ENCODE peak calls at places on chromosomes 5 and 9, in seven cellular contexts. One of them, this sample, is unnamed.
A peak's percentile ranks its signal among the peaks of the same experiment; 100 is the strongest.

GRCh38 chr5:1962619-1963355 is 80.1 kb upstream of the IRX4 start:
- DNase-seq in right atrium auricular region: no peak
- DNase-seq in adrenal gland: no peak
- DNase-seq in right cardiac atrium: no peak
- DNase-seq in colonic mucosa: no peak
- DNase-seq in brain microvascular endothelial cell: no peak
- DNase-seq in tibial nerve: no peak
- DNase-seq in this sample: no peak

GRCh38 chr9:89606049-89606481 is 1.3 kb downstream of the GADD45G start:
- DNase-seq in brain microvascular endothelial cell: peak; percentile 57
- DNase-seq in right cardiac atrium: peak; percentile 92
- DNase-seq in adrenal gland: peak; percentile 82
- DNase-seq in right atrium auricular region: peak; percentile 91
- DNase-seq in colonic mucosa: peak; percentile 81
- DNase-seq in tibial nerve: peak; percentile 62
- DNase-seq in this sample: peak; percentile 91

GRCh38 chr9:14400658-14400995 is 86.7 kb upstream of the NFIB start:
- DNase-seq in brain microvascular endothelial cell: peak; percentile 75
- DNase-seq in right cardiac atrium: peak; percentile 78
- DNase-seq in colonic mucosa: peak; percentile 25
- DNase-seq in right atrium auricular region: peak; percentile 76
- DNase-seq in adrenal gland: peak; percentile 26
- DNase-seq in tibial nerve: peak; percentile 13
- DNase-seq in this sample: peak; percentile 23

GRCh38 chr9:137202966-137203365 is 2.4 kb upstream of the TPRN start:
- DNase-seq in tibial nerve: no peak
- DNase-seq in adrenal gland: no peak
- DNase-seq in colonic mucosa: no peak
- DNase-seq in brain microvascular endothelial cell: no peak
- DNase-seq in right atrium auricular region: no peak
- DNase-seq in right cardiac atrium: no peak
- DNase-seq in this sample: no peak

GRCh38 chr5:164007062-164007461 is 501.6 kb downstream of the MAT2B start:
- DNase-seq in brain microvascular endothelial cell: no peak
- DNase-seq in colonic mucosa: no peak
- DNase-seq in right atrium auricular region: no peak
- DNase-seq in right cardiac atrium: no peak
- DNase-seq in adrenal gland: no peak
- DNase-seq in tibial nerve: no peak
- DNase-seq in this sample: no peak

GRCh38 chr9:20804476-20805253 is 120.6 kb downstream of the FOCAD start:
- DNase-seq in right atrium auricular region: no peak
- DNase-seq in brain microvascular endothelial cell: no peak
- DNase-seq in adrenal gland: no peak
- DNase-seq in right cardiac atrium: no peak
- DNase-seq in colonic mucosa: no peak
- DNase-seq in tibial nerve: no peak
- DNase-seq in this sample: no peak

GRCh38 chr5:4246447-4246846 is 650.8 kb downstream of the IRX1 start:
- DNase-seq in tibial nerve: no peak
- DNase-seq in adrenal gland: no peak
- DNase-seq in colonic mucosa: no peak
- DNase-seq in right cardiac atrium: no peak
- DNase-seq in right atrium auricular region: no peak
- DNase-seq in brain microvascular endothelial cell: no peak
- DNase-seq in this sample: peak; percentile 25

GRCh38 chr9:89746385-89747116 is 141.7 kb downstream of the GADD45G start:
- DNase-seq in right atrium auricular region: peak; percentile 73
- DNase-seq in adrenal gland: no peak
- DNase-seq in brain microvascular endothelial cell: peak; percentile 8
- DNase-seq in tibial nerve: no peak
- DNase-seq in right cardiac atrium: peak; percentile 91
- DNase-seq in colonic mucosa: no peak
- DNase-seq in this sample: no peak

GRCh38 chr5:150671509-150672236 is 10.6 kb downstream of the MYOZ3 start:
- DNase-seq in right atrium auricular region: no peak
- DNase-seq in brain microvascular endothelial cell: no peak
- DNase-seq in right cardiac atrium: peak; percentile 70
- DNase-seq in adrenal gland: no peak
- DNase-seq in colonic mucosa: no peak
- DNase-seq in tibial nerve: no peak
- DNase-seq in this sample: no peak

GRCh38 chr9:91515074-91515687 is 91.5 kb upstream of the NFIL3 start:
- DNase-seq in right cardiac atrium: peak; percentile 70
- DNase-seq in right atrium auricular region: no peak
- DNase-seq in tibial nerve: no peak
- DNase-seq in brain microvascular endothelial cell: peak; percentile 73
- DNase-seq in colonic mucosa: no peak
- DNase-seq in adrenal gland: peak; percentile 36
- DNase-seq in this sample: peak; percentile 56

GRCh38 chr5:133888625-133888991 is 79.8 kb downstream of the C5orf15 start:
- DNase-seq in adrenal gland: no peak
- DNase-seq in colonic mucosa: no peak
- DNase-seq in right atrium auricular region: no peak
- DNase-seq in brain microvascular endothelial cell: no peak
- DNase-seq in tibial nerve: no peak
- DNase-seq in right cardiac atrium: no peak
- DNase-seq in this sample: no peak

GRCh38 chr5:34811691-34812090 is 27.3 kb upstream of the TTC23L start:
- DNase-seq in tibial nerve: no peak
- DNase-seq in colonic mucosa: no peak
- DNase-seq in right cardiac atrium: no peak
- DNase-seq in right atrium auricular region: no peak
- DNase-seq in brain microvascular endothelial cell: no peak
- DNase-seq in adrenal gland: no peak
- DNase-seq in this sample: no peak

GRCh38 chr9:75432386-75432785 is 344.1 kb downstream of the OSTF1 start:
- DNase-seq in adrenal gland: peak; percentile 44
- DNase-seq in brain microvascular endothelial cell: no peak
- DNase-seq in right cardiac atrium: peak; percentile 52
- DNase-seq in right atrium auricular region: no peak
- DNase-seq in colonic mucosa: no peak
- DNase-seq in tibial nerve: peak; percentile 41
- DNase-seq in this sample: no peak
- H3K27ac ChIP-seq in adrenal gland: no peak overlapping the region
- H3K27ac ChIP-seq in brain microvascular endothelial cell: no peak overlapping the region
- H3K27ac ChIP-seq in right cardiac atrium: peak overlapping the region; percentile 56
- H3K27ac ChIP-seq in right atrium auricular region: peak overlapping the region; percentile 49
- H3K27ac ChIP-seq in colonic mucosa: no peak overlapping the region
- H3K27ac ChIP-seq in tibial nerve: peak overlapping the region; percentile 13
- H3K27ac ChIP-seq in this sample: no peak overlapping the region

GRCh38 chr9:127059030-127059429 is 63.4 kb downstream of the ANGPTL2 start:
- DNase-seq in right cardiac atrium: no peak
- DNase-seq in tibial nerve: no peak
- DNase-seq in brain microvascular endothelial cell: no peak
- DNase-seq in colonic mucosa: no peak
- DNase-seq in right atrium auricular region: no peak
- DNase-seq in adrenal gland: no peak
- DNase-seq in this sample: peak; percentile 26

GRCh38 chr9:127056446-127056845 is 66.0 kb downstream of the ANGPTL2 start:
- DNase-seq in right cardiac atrium: no peak
- DNase-seq in colonic mucosa: no peak
- DNase-seq in tibial nerve: no peak
- DNase-seq in adrenal gland: no peak
- DNase-seq in right atrium auricular region: no peak
- DNase-seq in brain microvascular endothelial cell: no peak
- DNase-seq in this sample: no peak

GRCh38 chr9:127057970-127058644 is 64.3 kb downstream of the ANGPTL2 start:
- DNase-seq in right atrium auricular region: no peak
- DNase-seq in right cardiac atrium: peak; percentile 75
- DNase-seq in colonic mucosa: no peak
- DNase-seq in tibial nerve: no peak
- DNase-seq in adrenal gland: peak; percentile 53
- DNase-seq in brain microvascular endothelial cell: no peak
- DNase-seq in this sample: no peak

GRCh38 chr9:127059648-127060365 is 62.6 kb downstream of the ANGPTL2 start:
- DNase-seq in tibial nerve: no peak
- DNase-seq in right cardiac atrium: no peak
- DNase-seq in colonic mucosa: no peak
- DNase-seq in adrenal gland: no peak
- DNase-seq in right atrium auricular region: peak; percentile 55
- DNase-seq in brain microvascular endothelial cell: no peak
- DNase-seq in this sample: no peak

DNA sequence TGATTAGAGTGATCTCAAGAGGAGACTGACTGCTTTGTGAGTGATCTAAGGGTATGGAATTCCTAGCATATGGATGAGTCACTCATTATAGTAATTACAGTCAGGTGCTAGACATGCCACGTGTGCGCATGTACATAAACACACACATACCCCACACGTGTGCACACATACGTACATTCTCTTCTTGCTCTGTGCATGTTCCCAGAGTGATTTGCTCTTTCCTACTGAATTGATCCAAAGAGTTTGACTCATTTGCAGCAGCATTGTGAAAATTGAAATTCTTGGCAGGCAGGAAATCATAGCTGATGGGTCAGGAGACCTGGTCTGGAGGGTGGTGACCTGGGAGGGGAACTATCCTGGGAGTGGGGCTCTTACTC is 63.8 kb downstream of the ANGPTL2 start:
- DNase-seq in tibial nerve: no peak
- DNase-seq in adrenal gland: no peak
- DNase-seq in right cardiac atrium: no peak
- DNase-seq in brain microvascular endothelial cell: no peak
- DNase-seq in colonic mucosa: no peak
- DNase-seq in right atrium auricular region: peak; percentile 50
- DNase-seq in this sample: peak; percentile 11
- H3K27ac ChIP-seq in tibial nerve: no peak overlapping the region
- H3K27ac ChIP-seq in adrenal gland: no peak overlapping the region
- H3K27ac ChIP-seq in right cardiac atrium: no peak overlapping the region
- H3K27ac ChIP-seq in brain microvascular endothelial cell: no peak overlapping the region
- H3K27ac ChIP-seq in colonic mucosa: no peak overlapping the region
- H3K27ac ChIP-seq in right atrium auricular region: no peak overlapping the region
- H3K27ac ChIP-seq in this sample: no peak overlapping the region

DNA sequence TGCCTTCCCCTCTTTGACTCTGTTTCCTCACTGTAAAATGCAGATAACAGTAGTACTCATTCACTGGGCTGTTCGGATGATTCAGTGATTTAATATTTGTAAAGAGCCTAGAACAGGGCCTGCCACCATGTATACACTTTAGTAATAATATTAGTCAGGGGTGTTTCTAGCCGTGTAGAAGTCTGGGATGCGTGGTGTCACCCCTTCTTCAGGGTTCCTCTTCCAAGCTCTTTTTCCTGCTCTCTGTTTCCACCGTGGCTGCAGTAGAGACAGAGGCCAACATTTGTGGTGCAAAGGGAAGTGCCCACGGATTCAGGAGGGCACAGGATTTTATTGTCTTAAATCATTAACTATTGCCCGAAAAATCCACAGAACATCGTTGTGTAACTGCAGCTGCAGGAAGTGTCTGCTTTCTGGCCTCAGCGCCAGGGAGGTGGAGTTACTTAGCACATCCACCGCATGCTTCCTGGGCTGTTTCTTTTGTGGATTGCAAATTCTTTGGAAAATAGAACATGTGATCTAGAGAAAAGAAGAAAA is 61.7 kb downstream of the TRIO start:
- DNase-seq in colonic mucosa: peak; percentile 83
- DNase-seq in adrenal gland: peak; percentile 58
- DNase-seq in brain microvascular endothelial cell: peak; percentile 83
- DNase-seq in right cardiac atrium: peak; percentile 84
- DNase-seq in tibial nerve: no peak
- DNase-seq in right atrium auricular region: peak; percentile 77
- DNase-seq in this sample: peak; percentile 75
- H3K27ac ChIP-seq in colonic mucosa: peak overlapping the region; percentile 80
- H3K27ac ChIP-seq in adrenal gland: no peak overlapping the region
- H3K27ac ChIP-seq in brain microvascular endothelial cell: peak overlapping the region; percentile 86
- H3K27ac ChIP-seq in right cardiac atrium: peak overlapping the region; percentile 43
- H3K27ac ChIP-seq in tibial nerve: peak overlapping the region; percentile 32
- H3K27ac ChIP-seq in right atrium auricular region: peak overlapping the region; percentile 10
- H3K27ac ChIP-seq in this sample: peak overlapping the region; percentile 80

GRCh38 chr5:132498686-132499271 is 8.2 kb upstream of the IRF1 start:
- DNase-seq in tibial nerve: no peak
- DNase-seq in right cardiac atrium: peak; percentile 23
- DNase-seq in brain microvascular endothelial cell: no peak
- DNase-seq in adrenal gland: peak; percentile 18
- DNase-seq in right atrium auricular region: peak; percentile 57
- DNase-seq in colonic mucosa: peak; percentile 17
- DNase-seq in this sample: no peak
- H3K27ac ChIP-seq in tibial nerve: peak overlapping the region; percentile 89
- H3K27ac ChIP-seq in right cardiac atrium: no peak overlapping the region
- H3K27ac ChIP-seq in brain microvascular endothelial cell: no peak overlapping the region
- H3K27ac ChIP-seq in adrenal gland: no peak overlapping the region
- H3K27ac ChIP-seq in right atrium auricular region: peak overlapping the region; percentile 94
- H3K27ac ChIP-seq in colonic mucosa: peak overlapping the region; percentile 91
- H3K27ac ChIP-seq in this sample: peak overlapping the region; percentile 98

This sample was measured in small intestine.